ENCODE peak calls at places on chromosome 16, in four cellular contexts. U, N, C and E are unnamed samples.

GRCh38 chr16:57475711-57476339 is 10.5 kb downstream of the DOK4 start:
- DNase-seq in U (peak), C (no peak), N (no peak), E (no peak)

GRCh38 chr16:78778724-78779004 is 679.2 kb downstream of the WWOX start:
- DNase-seq in N (no peak), U (no peak), C (no peak), E (no peak)

GRCh38 chr16:83994087-83994486 is 26.0 kb downstream of the NECAB2 start:
- DNase-seq in C (peak), N (peak), U (no peak), E (peak)

GRCh38 chr16:73010150-73010676 is 37.7 kb downstream of the ZFHX3 start:
- DNase-seq in U (no peak), N (no peak), C (no peak), E (no peak)

GRCh38 chr16:55643161-55643970 is 12.4 kb upstream of the SLC6A2 start:
- DNase-seq in N (no peak), U (no peak), C (no peak), E (no peak)

GRCh38 chr16:11636172-11636721 is 32.0 kb upstream of the SNN start:
- DNase-seq in U (no peak), N (no peak), C (no peak), E (no peak)

GRCh38 chr16:73179671-73180370 is 131.9 kb upstream of the ZFHX3 start:
- DNase-seq in N (no peak), U (no peak), C (no peak), E (no peak)

GRCh38 chr16:4391635-4392381 is 20.2 kb downstream of the VASN start:
- DNase-seq in U (no peak), N (no peak), C (no peak), E (no peak)

GRCh38 chr16:53756329-53756996 is 52.5 kb downstream of the FTO start:
- DNase-seq in U (no peak), N (peak), C (no peak), E (no peak)

GRCh38 chr16:65070831-65071230 is 51.0 kb downstream of the CDH11 start:
- DNase-seq in C (no peak), N (peak), U (no peak), E (no peak)

GRCh38 chr16:86537486-86537885 is 17.5 kb downstream of the MTHFSD start:
- DNase-seq in U (no peak), C (no peak), N (no peak), E (no peak)

GRCh38 chr16:83561876-83562275 is 245.9 kb upstream of the HSBP1 start:
- DNase-seq in C (no peak), N (no peak), U (no peak), E (no peak)

GRCh38 chr16:57028086-57028485 is 38.7 kb downstream of the NLRC5 start:
- DNase-seq in C (no peak), U (no peak), N (no peak), E (no peak)

GRCh38 chr16:81513204-81514040 is 68.8 kb downstream of the CMIP start:
- DNase-seq in N (peak), U (no peak), C (no peak), E (no peak)

GRCh38 chr16:54062361-54063346 is 223.9 kb downstream of the IRX3 start:
- DNase-seq in U (no peak), C (no peak), N (no peak), E (no peak)

GRCh38 chr16:9885457-9885856 is 296.8 kb downstream of the GRIN2A start:
- DNase-seq in C (no peak), N (no peak), U (no peak), E (no peak)

GRCh38 chr16:77467929-77468328 is 33.1 kb upstream of the ADAMTS18 start:
- DNase-seq in N (no peak), C (no peak), U (no peak), E (no peak)

GRCh38 chr16:87850009-87851006 is 19.0 kb downstream of the SLC7A5 start:
- DNase-seq in N (no peak), C (peak), U (peak), E (no peak)

GRCh38 chr16:69494993-69495392 is 70.6 kb downstream of the CYB5B start:
- DNase-seq in U (no peak), N (no peak), C (peak), E (no peak)

GRCh38 chr16:13962232-13962631 is 42.3 kb downstream of the ERCC4 start:
- DNase-seq in C (no peak), N (no peak), U (no peak), E (no peak)

GRCh38 chr16:82504811-82505210 is 122.0 kb upstream of the CDH13 start:
- DNase-seq in C (no peak), U (no peak), N (no peak), E (no peak)

GRCh38 chr16:4207683-4208528 is 34.0 kb downstream of the SRL start:
- DNase-seq in N (no peak), U (no peak), C (no peak), E (no peak)

GRCh38 chr16:30535106-30535776 is 583 bp upstream of the ZNF747 start:
- DNase-seq in U (no peak), C (no peak), N (no peak), E (no peak)

GRCh38 chr16:90019543-90020259 is 445 bp upstream of the DBNDD1 start:
- DNase-seq in C (no peak), N (peak), U (peak), E (no peak)

GRCh38 chr16:89324056-89325010 is 106.8 kb downstream of the ZNF778 start:
- DNase-seq in C (no peak), U (no peak), N (peak), E (no peak)

GRCh38 chr16:53844796-53845195 is 140.8 kb downstream of the FTO start:
- DNase-seq in C (no peak), N (no peak), U (no peak), E (no peak)

GRCh38 chr16:1637526-1637925 is 25.4 kb downstream of the CRAMP1 start:
- DNase-seq in N (no peak), U (no peak), C (no peak), E (no peak)

GRCh38 chr16:81625544-81626152 is 153.4 kb upstream of the PLCG2 start:
- DNase-seq in N (peak), U (no peak), C (no peak), E (no peak)

GRCh38 chr16:81616321-81617020 is 162.6 kb upstream of the PLCG2 start:
- DNase-seq in C (no peak), N (peak), U (peak), E (no peak)

GRCh38 chr16:4263504-4264436 is 9.1 kb downstream of the TFAP4 start:
- DNase-seq in N (peak), C (no peak), U (no peak), E (no peak)

GRCh38 chr16:22278841-22279240 is 18.4 kb upstream of the POLR3E start:
- DNase-seq in U (no peak), N (no peak), C (no peak), E (no peak)